ENCODE peak calls at places on chromosomes 1 and 21, in four cellular contexts. S, H, F and Y are unnamed samples.
A peak's percentile ranks its signal among the peaks of the same experiment; 100 is the strongest.

GRCh38 chr1:207026177-207026576 is 6.4 kb downstream of the C1orf116 start:
- DNase-seq in S (no peak), H (no peak), F (peak; percentile 62), Y (no peak)

GRCh38 chr1:116191294-116191693 is 80.1 kb downstream of the MAB21L3 start:
- DNase-seq in S (no peak), H (no peak), F (no peak), Y (no peak)

GRCh38 chr1:206839857-206840256 is 25.6 kb upstream of the IL20 start:
- DNase-seq in S (no peak), H (peak; percentile 80), F (no peak), Y (no peak)

GRCh38 chr1:62438163-62438562 is 1.3 kb downstream of the USP1 start:
- DNase-seq in S (no peak), H (peak; percentile 27), F (peak; percentile 26), Y (no peak)

GRCh38 chr1:10242811-10243210 is 32.4 kb downstream of the KIF1B start:
- DNase-seq in S (no peak), H (no peak), F (no peak), Y (no peak)

GRCh38 chr21:39852021-39852721 is 15.1 kb upstream of the PCP4 start:
- DNase-seq in S (no peak), H (no peak), F (no peak), Y (peak; percentile 70)

GRCh38 chr1:47778280-47778679 is 218.9 kb downstream of the TRABD2B start:
- DNase-seq in S (no peak), H (no peak), F (no peak), Y (no peak)

GRCh38 chr1:150477320-150477719 is 9.9 kb upstream of the TARS2 start:
- DNase-seq in S (no peak), H (no peak), F (no peak), Y (no peak)

GRCh38 chr1:155598842-155599331 is 11.1 kb upstream of the MSTO1 start:
- DNase-seq in S (peak; percentile 51), H (peak; percentile 47), F (no peak), Y (peak; percentile 78)

GRCh38 chr1:161131721-161132409 is 602 bp downstream of the DEDD start:
- DNase-seq in S (no peak), H (peak; percentile 66), F (peak; percentile 30), Y (no peak)

GRCh38 chr1:25169610-25170009 is 62.7 kb downstream of the SYF2 start:
- DNase-seq in S (peak; percentile 10), H (no peak), F (no peak), Y (no peak)

GRCh38 chr1:1899266-1899966 is 8.5 kb upstream of the GNB1 start:
- DNase-seq in S (no peak), H (no peak), F (no peak), Y (no peak)

GRCh38 chr1:85274969-85275453 is 1.4 kb downstream of the BCL10 start:
- DNase-seq in S (no peak), H (peak; percentile 96), F (peak; percentile 82), Y (no peak)

GRCh38 chr1:222095606-222096475 is 354.0 kb upstream of the DUSP10 start:
- DNase-seq in S (peak; percentile 81), H (peak; percentile 15), F (no peak), Y (no peak)

GRCh38 chr1:56437959-56438358 is 141.4 kb downstream of the PLPP3 start:
- DNase-seq in S (no peak), H (no peak), F (peak; percentile 15), Y (no peak)

GRCh38 chr1:119782541-119783338 is 14.0 kb upstream of the HMGCS2 start:
- DNase-seq in S (peak; percentile 35), H (peak; percentile 18), F (peak; percentile 68), Y (no peak)

GRCh38 chr1:43691871-43692815 is 15.2 kb upstream of the ST3GAL3 start:
- DNase-seq in S (no peak), H (no peak), F (no peak), Y (no peak)

GRCh38 chr1:43683560-43683959 is 23.8 kb upstream of the ST3GAL3 start:
- DNase-seq in S (no peak), H (no peak), F (no peak), Y (no peak)

GRCh38 chr1:43688109-43688387 is 19.3 kb upstream of the ST3GAL3 start:
- DNase-seq in S (no peak), H (no peak), F (no peak), Y (no peak)

GRCh38 chr1:43688594-43689000 is 18.7 kb upstream of the ST3GAL3 start:
- DNase-seq in S (no peak), H (peak; percentile 74), F (peak; percentile 53), Y (no peak)

DNA sequence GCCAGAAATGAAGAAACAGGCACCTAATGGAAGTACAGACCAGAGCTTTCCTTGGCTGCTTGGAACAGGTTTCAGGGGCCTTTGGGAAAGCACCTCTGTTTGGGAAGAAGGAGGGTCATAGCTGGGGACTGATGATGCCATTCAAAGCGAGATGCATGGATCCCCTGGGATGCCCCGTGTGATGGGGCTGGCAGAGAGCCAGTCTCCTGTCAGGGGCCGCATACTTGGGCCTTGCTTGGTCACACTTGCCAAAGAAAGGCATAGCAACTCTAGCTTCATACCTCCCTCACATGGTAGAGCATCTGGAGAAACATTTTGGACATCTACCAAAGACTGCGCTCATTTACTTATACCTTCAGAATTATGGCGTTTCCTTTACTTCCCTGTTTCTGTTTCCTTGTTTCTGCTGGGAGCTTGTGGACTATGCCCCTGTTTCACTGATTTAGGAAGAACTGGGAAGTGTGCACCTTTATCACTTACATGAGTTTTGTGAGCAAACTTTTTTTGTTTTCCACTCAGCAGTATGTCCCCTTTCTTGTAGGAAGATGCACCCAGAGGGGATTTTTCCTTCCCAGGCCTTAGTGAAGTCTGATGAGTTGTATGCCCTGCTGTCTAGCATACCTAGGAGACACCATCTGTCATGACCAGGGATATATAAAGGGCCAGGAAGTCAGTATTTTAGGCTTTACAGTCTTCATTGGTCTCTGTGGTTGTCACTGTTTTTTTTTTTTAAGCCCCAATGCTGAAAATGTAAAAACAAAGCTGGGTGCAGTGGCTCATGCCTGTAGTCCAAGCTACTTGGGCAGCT is 19.8 kb upstream of the ST3GAL3 start:
- DNase-seq in S (no peak), H (no peak), F (no peak), Y (no peak)
- H3K36me3 ChIP-seq in S (peaks cover 97% of the 10 kb centered on the region), H (peaks cover 90% of the 10 kb centered on the region), F (peaks cover 43% of the 10 kb centered on the region), Y (peaks cover 92% of the 10 kb centered on the region)

GRCh38 chr1:67748630-67749029 is 63.6 kb downstream of the GADD45A start:
- DNase-seq in S (no peak), H (peak; percentile 81), F (peak; percentile 81), Y (no peak)
- H3K9ac ChIP-seq in S (no peak overlapping the region), H (peak overlapping the region; percentile 63), F (peak overlapping the region; percentile 95), Y (no peak overlapping the region)

DNA sequence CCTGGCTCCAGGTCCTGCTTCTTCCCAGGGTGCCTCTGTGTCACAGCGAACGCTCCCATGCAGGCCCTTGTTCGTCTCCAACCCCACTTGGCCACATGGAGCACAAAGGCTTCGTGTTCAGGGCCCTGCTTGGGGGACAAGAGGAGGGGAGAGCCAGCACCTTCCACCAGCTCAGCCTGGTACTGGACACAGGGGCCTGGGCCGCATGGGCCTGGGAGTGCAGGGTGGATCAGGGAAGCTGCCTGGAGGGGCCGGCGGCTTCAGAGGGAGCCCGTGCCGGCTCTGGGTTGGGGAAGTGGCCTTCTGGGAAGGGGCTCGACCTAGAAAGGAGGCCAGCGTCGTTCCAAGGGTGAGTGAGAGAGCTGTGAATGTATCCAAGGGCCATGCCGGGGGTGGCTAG is 53.0 kb downstream of the UMODL1 start:
- DNase-seq in S (no peak), H (no peak), F (no peak), Y (no peak)
- H3K36me3 ChIP-seq in S (no peaks in the 10 kb centered on the region), H (no peaks in the 10 kb centered on the region), F (no peaks in the 10 kb centered on the region), Y (no peaks in the 10 kb centered on the region)

DNA sequence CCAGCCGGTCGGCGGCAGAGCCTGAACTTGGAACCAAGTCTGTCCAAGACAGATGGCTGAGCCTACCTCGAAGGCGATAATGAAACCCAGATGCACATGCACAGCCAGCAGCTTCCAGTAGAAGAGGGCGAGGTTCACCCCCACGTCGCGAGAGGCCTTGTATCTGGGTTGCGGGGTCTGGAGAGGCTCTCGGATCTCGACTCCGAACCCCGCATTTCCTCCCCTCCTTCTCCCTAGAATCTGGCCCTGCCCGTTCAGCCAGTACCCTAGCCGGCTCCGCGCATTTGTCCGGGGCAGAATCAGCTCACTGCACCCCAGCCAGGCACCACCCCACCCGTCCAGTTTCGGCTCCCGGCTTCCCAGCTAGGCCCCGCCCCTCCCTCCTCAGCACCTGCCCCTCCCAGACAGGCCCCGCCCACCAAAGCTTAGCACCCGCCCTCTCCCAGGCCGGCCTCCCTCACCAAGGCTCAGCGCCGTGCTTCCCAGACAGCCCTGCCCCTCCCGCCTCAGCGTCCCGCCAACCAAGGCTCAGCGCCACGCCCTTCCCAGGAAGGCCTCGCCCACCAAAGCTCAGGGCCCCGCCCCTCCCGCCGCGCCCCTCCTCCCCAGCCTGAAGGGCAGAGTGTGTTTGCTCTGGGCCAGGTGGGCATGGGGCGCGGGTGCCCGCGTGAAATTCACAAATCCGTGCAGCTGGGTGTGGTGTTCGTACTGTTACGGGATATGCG is 4.8 kb upstream of the ARHGEF19 start:
- DNase-seq in S (peak; percentile 98), H (peak; percentile 96), F (peak; percentile 95), Y (peak; percentile 90)
- H3K9ac ChIP-seq in S (no peak overlapping the region), H (peak overlapping the region; percentile 62), F (peak overlapping the region; percentile 54), Y (peak overlapping the region; percentile 42)

GRCh38 chr1:239067058-239067457 is 319.3 kb upstream of the CHRM3 start:
- DNase-seq in S (no peak), H (no peak), F (no peak), Y (no peak)
- H3K36me3 ChIP-seq in S (no peaks in the 10 kb centered on the region), H (no peaks in the 10 kb centered on the region), F (no peaks in the 10 kb centered on the region), Y (no peaks in the 10 kb centered on the region)

GRCh38 chr1:54583307-54583686 is 35.3 kb downstream of the ACOT11 start:
- DNase-seq in S (no peak), H (no peak), F (no peak), Y (no peak)

GRCh38 chr1:54579337-54579781 is 31.3 kb downstream of the ACOT11 start:
- DNase-seq in S (no peak), H (no peak), F (no peak), Y (no peak)

GRCh38 chr1:54582566-54583306 is 34.7 kb downstream of the ACOT11 start:
- DNase-seq in S (peak; percentile 78), H (no peak), F (no peak), Y (no peak)

GRCh38 chr1:54581621-54582035 is 33.6 kb downstream of the ACOT11 start:
- DNase-seq in S (no peak), H (peak; percentile 27), F (peak; percentile 93), Y (no peak)

GRCh38 chr1:54580856-54581550 is 33.0 kb downstream of the ACOT11 start:
- DNase-seq in S (no peak), H (no peak), F (no peak), Y (no peak)
- H3K9ac ChIP-seq in S (no peak overlapping the region), H (peak overlapping the region; percentile 76), F (no peak overlapping the region), Y (peak overlapping the region; percentile 4)

DNA sequence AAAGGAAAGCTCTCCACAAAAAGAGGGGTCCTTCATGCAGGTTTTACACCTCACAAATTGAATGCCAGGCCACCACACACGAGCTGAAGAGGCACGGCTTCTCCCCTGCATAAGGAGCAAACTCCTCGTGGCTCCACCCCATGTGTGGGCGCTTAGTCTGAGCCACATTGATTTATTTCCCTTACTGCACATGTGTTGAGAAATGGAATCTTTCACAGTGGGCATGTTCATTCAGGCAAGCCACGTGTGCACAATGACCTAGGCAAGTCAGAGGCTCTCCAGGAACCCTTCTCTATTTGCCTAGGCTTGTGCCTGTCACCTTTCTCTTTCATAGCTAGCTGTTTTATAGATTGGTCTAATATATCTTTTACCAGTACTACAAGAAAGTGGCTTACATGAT is 120.5 kb downstream of the LTN1 start:
- DNase-seq in S (no peak), H (no peak), F (peak; percentile 77), Y (no peak)
- H3K36me3 ChIP-seq in S (peaks cover 24% of the 10 kb centered on the region), H (peaks cover 58% of the 10 kb centered on the region), F (peaks cover 15% of the 10 kb centered on the region), Y (peaks cover 70% of the 10 kb centered on the region)